ENCODE peak calls at places on chromosomes 1 and 21, in four cellular contexts. One of them, this sample, is unnamed.

GRCh38 chr1:239810071-239810481 is 281.6 kb upstream of the FMN2 start:
- DNase-seq in NCI-H1105 treated with DMSO at 0.1 percent for 48 hours: no peak
- DNase-seq in activated T-cell treated with anti-CD3 and anti-CD28 coated beads, Interleukin-2, amount 50 U/mL, for 24 hours: no peak
- DNase-seq in GM12891: no peak
- DNase-seq in this sample: no peak

GRCh38 chr1:224300346-224300745 is 29.6 kb downstream of the NVL start:
- DNase-seq in NCI-H1105 treated with DMSO at 0.1 percent for 48 hours: no peak
- DNase-seq in activated T-cell treated with anti-CD3 and anti-CD28 coated beads, Interleukin-2, amount 50 U/mL, for 24 hours: no peak
- DNase-seq in GM12891: no peak
- DNase-seq in this sample: no peak

GRCh38 chr1:205013683-205014367 is 29.2 kb upstream of the CNTN2 start:
- DNase-seq in NCI-H1105 treated with DMSO at 0.1 percent for 48 hours: peak
- DNase-seq in activated T-cell treated with anti-CD3 and anti-CD28 coated beads, Interleukin-2, amount 50 U/mL, for 24 hours: no peak
- DNase-seq in GM12891: no peak
- DNase-seq in this sample: no peak

GRCh38 chr1:30447080-30447479 is 276.3 kb downstream of the MATN1 start:
- DNase-seq in NCI-H1105 treated with DMSO at 0.1 percent for 48 hours: no peak
- DNase-seq in activated T-cell treated with anti-CD3 and anti-CD28 coated beads, Interleukin-2, amount 50 U/mL, for 24 hours: no peak
- DNase-seq in GM12891: no peak
- DNase-seq in this sample: no peak

GRCh38 chr1:15541231-15541792 is 14.7 kb downstream of the DNAJC16 start:
- DNase-seq in NCI-H1105 treated with DMSO at 0.1 percent for 48 hours: no peak
- DNase-seq in activated T-cell treated with anti-CD3 and anti-CD28 coated beads, Interleukin-2, amount 50 U/mL, for 24 hours: no peak
- DNase-seq in GM12891: no peak
- DNase-seq in this sample: no peak

GRCh38 chr1:105087496-105087895 is 1337.8 kb downstream of the AMY1C start:
- DNase-seq in NCI-H1105 treated with DMSO at 0.1 percent for 48 hours: no peak
- DNase-seq in activated T-cell treated with anti-CD3 and anti-CD28 coated beads, Interleukin-2, amount 50 U/mL, for 24 hours: no peak
- DNase-seq in GM12891: no peak
- DNase-seq in this sample: no peak

GRCh38 chr1:3672231-3672970 is 20.1 kb downstream of the TP73 start:
- DNase-seq in NCI-H1105 treated with DMSO at 0.1 percent for 48 hours: no peak
- DNase-seq in activated T-cell treated with anti-CD3 and anti-CD28 coated beads, Interleukin-2, amount 50 U/mL, for 24 hours: no peak
- DNase-seq in GM12891: no peak
- DNase-seq in this sample: no peak

GRCh38 chr1:56297948-56298347 is 281.4 kb downstream of the PLPP3 start:
- DNase-seq in NCI-H1105 treated with DMSO at 0.1 percent for 48 hours: no peak
- DNase-seq in activated T-cell treated with anti-CD3 and anti-CD28 coated beads, Interleukin-2, amount 50 U/mL, for 24 hours: no peak
- DNase-seq in GM12891: no peak
- DNase-seq in this sample: no peak

GRCh38 chr1:183027791-183028190 is 4.6 kb downstream of the LAMC1 start:
- DNase-seq in NCI-H1105 treated with DMSO at 0.1 percent for 48 hours: no peak
- DNase-seq in activated T-cell treated with anti-CD3 and anti-CD28 coated beads, Interleukin-2, amount 50 U/mL, for 24 hours: no peak
- DNase-seq in GM12891: no peak
- DNase-seq in this sample: no peak

GRCh38 chr1:7562729-7563605 is 208.1 kb upstream of the VAMP3 start:
- DNase-seq in NCI-H1105 treated with DMSO at 0.1 percent for 48 hours: no peak
- DNase-seq in activated T-cell treated with anti-CD3 and anti-CD28 coated beads, Interleukin-2, amount 50 U/mL, for 24 hours: no peak
- DNase-seq in GM12891: no peak
- DNase-seq in this sample: no peak

GRCh38 chr1:46342084-46342656 is 1.6 kb downstream of the NSUN4 start:
- DNase-seq in NCI-H1105 treated with DMSO at 0.1 percent for 48 hours: no peak
- DNase-seq in activated T-cell treated with anti-CD3 and anti-CD28 coated beads, Interleukin-2, amount 50 U/mL, for 24 hours: no peak
- DNase-seq in GM12891: peak
- DNase-seq in this sample: no peak

GRCh38 chr1:23460519-23460918 is 23.5 kb downstream of the ASAP3 start:
- DNase-seq in NCI-H1105 treated with DMSO at 0.1 percent for 48 hours: no peak
- DNase-seq in activated T-cell treated with anti-CD3 and anti-CD28 coated beads, Interleukin-2, amount 50 U/mL, for 24 hours: no peak
- DNase-seq in GM12891: no peak
- DNase-seq in this sample: no peak

GRCh38 chr1:31592132-31592531 is 15.8 kb downstream of the TINAGL1 start:
- DNase-seq in NCI-H1105 treated with DMSO at 0.1 percent for 48 hours: no peak
- DNase-seq in activated T-cell treated with anti-CD3 and anti-CD28 coated beads, Interleukin-2, amount 50 U/mL, for 24 hours: no peak
- DNase-seq in GM12891: no peak
- DNase-seq in this sample: no peak

GRCh38 chr1:112325504-112325903 is 70.5 kb upstream of the CTTNBP2NL start:
- DNase-seq in NCI-H1105 treated with DMSO at 0.1 percent for 48 hours: no peak
- DNase-seq in activated T-cell treated with anti-CD3 and anti-CD28 coated beads, Interleukin-2, amount 50 U/mL, for 24 hours: no peak
- DNase-seq in GM12891: no peak
- DNase-seq in this sample: no peak

GRCh38 chr1:167763525-167764220 is 41.9 kb downstream of the MPZL1 start:
- DNase-seq in NCI-H1105 treated with DMSO at 0.1 percent for 48 hours: no peak
- DNase-seq in activated T-cell treated with anti-CD3 and anti-CD28 coated beads, Interleukin-2, amount 50 U/mL, for 24 hours: no peak
- DNase-seq in GM12891: no peak
- DNase-seq in this sample: no peak

GRCh38 chr1:245773344-245773743 is 618.6 kb downstream of the KIF26B start:
- DNase-seq in NCI-H1105 treated with DMSO at 0.1 percent for 48 hours: no peak
- DNase-seq in activated T-cell treated with anti-CD3 and anti-CD28 coated beads, Interleukin-2, amount 50 U/mL, for 24 hours: no peak
- DNase-seq in GM12891: no peak
- DNase-seq in this sample: no peak

GRCh38 chr1:69511426-69512192 is 56.1 kb upstream of the LRRC7 start:
- DNase-seq in NCI-H1105 treated with DMSO at 0.1 percent for 48 hours: no peak
- DNase-seq in activated T-cell treated with anti-CD3 and anti-CD28 coated beads, Interleukin-2, amount 50 U/mL, for 24 hours: no peak
- DNase-seq in GM12891: no peak
- DNase-seq in this sample: no peak

GRCh38 chr1:226633541-226634155 is 85.1 kb downstream of the STUM start:
- DNase-seq in NCI-H1105 treated with DMSO at 0.1 percent for 48 hours: no peak
- DNase-seq in activated T-cell treated with anti-CD3 and anti-CD28 coated beads, Interleukin-2, amount 50 U/mL, for 24 hours: no peak
- DNase-seq in GM12891: no peak
- DNase-seq in this sample: no peak

GRCh38 chr1:1703796-1704195 is 11.2 kb upstream of the SLC35E2B start:
- DNase-seq in NCI-H1105 treated with DMSO at 0.1 percent for 48 hours: no peak
- DNase-seq in activated T-cell treated with anti-CD3 and anti-CD28 coated beads, Interleukin-2, amount 50 U/mL, for 24 hours: peak
- DNase-seq in GM12891: no peak
- DNase-seq in this sample: no peak

GRCh38 chr1:19776287-19776686 is 23.4 kb downstream of the TMCO4 start:
- DNase-seq in NCI-H1105 treated with DMSO at 0.1 percent for 48 hours: no peak
- DNase-seq in activated T-cell treated with anti-CD3 and anti-CD28 coated beads, Interleukin-2, amount 50 U/mL, for 24 hours: no peak
- DNase-seq in GM12891: no peak
- DNase-seq in this sample: no peak

GRCh38 chr1:202189012-202189790 is 4.4 kb upstream of the LGR6 start:
- DNase-seq in NCI-H1105 treated with DMSO at 0.1 percent for 48 hours: peak
- DNase-seq in activated T-cell treated with anti-CD3 and anti-CD28 coated beads, Interleukin-2, amount 50 U/mL, for 24 hours: peak
- DNase-seq in GM12891: peak
- DNase-seq in this sample: peak

GRCh38 chr21:34796518-34797201 is 127.9 kb downstream of the CLIC6 start:
- DNase-seq in NCI-H1105 treated with DMSO at 0.1 percent for 48 hours: no peak
- DNase-seq in activated T-cell treated with anti-CD3 and anti-CD28 coated beads, Interleukin-2, amount 50 U/mL, for 24 hours: no peak
- DNase-seq in GM12891: no peak
- DNase-seq in this sample: no peak

GRCh38 chr21:14602418-14602987 is 56.4 kb upstream of the SAMSN1 start:
- DNase-seq in NCI-H1105 treated with DMSO at 0.1 percent for 48 hours: no peak
- DNase-seq in activated T-cell treated with anti-CD3 and anti-CD28 coated beads, Interleukin-2, amount 50 U/mL, for 24 hours: no peak
- DNase-seq in GM12891: no peak
- DNase-seq in this sample: no peak

GRCh38 chr1:189313488-189313887 is 1164.2 kb downstream of the BRINP3 start:
- DNase-seq in NCI-H1105 treated with DMSO at 0.1 percent for 48 hours: no peak
- DNase-seq in activated T-cell treated with anti-CD3 and anti-CD28 coated beads, Interleukin-2, amount 50 U/mL, for 24 hours: no peak
- DNase-seq in GM12891: no peak
- DNase-seq in this sample: no peak

GRCh38 chr1:226580625-226581270 is 32.2 kb downstream of the STUM start:
- DNase-seq in NCI-H1105 treated with DMSO at 0.1 percent for 48 hours: no peak
- DNase-seq in activated T-cell treated with anti-CD3 and anti-CD28 coated beads, Interleukin-2, amount 50 U/mL, for 24 hours: no peak
- DNase-seq in GM12891: no peak
- DNase-seq in this sample: no peak

GRCh38 chr1:192826791-192827477 is 18.1 kb downstream of the RGS2 start:
- DNase-seq in NCI-H1105 treated with DMSO at 0.1 percent for 48 hours: no peak
- DNase-seq in activated T-cell treated with anti-CD3 and anti-CD28 coated beads, Interleukin-2, amount 50 U/mL, for 24 hours: no peak
- DNase-seq in GM12891: no peak
- DNase-seq in this sample: no peak

GRCh38 chr1:23521588-23521987 is 9.4 kb downstream of the E2F2 start:
- DNase-seq in NCI-H1105 treated with DMSO at 0.1 percent for 48 hours: no peak
- DNase-seq in activated T-cell treated with anti-CD3 and anti-CD28 coated beads, Interleukin-2, amount 50 U/mL, for 24 hours: no peak
- DNase-seq in GM12891: no peak
- DNase-seq in this sample: no peak

GRCh38 chr1:18541046-18541795 is 60.5 kb downstream of the KLHDC7A start:
- DNase-seq in NCI-H1105 treated with DMSO at 0.1 percent for 48 hours: no peak
- DNase-seq in activated T-cell treated with anti-CD3 and anti-CD28 coated beads, Interleukin-2, amount 50 U/mL, for 24 hours: no peak
- DNase-seq in GM12891: no peak
- DNase-seq in this sample: no peak

GRCh38 chr1:183871142-183871541 is 66.2 kb downstream of the RGL1 start:
- DNase-seq in NCI-H1105 treated with DMSO at 0.1 percent for 48 hours: no peak
- DNase-seq in activated T-cell treated with anti-CD3 and anti-CD28 coated beads, Interleukin-2, amount 50 U/mL, for 24 hours: no peak
- DNase-seq in GM12891: no peak
- DNase-seq in this sample: no peak

GRCh38 chr1:108601708-108602410 is 42.0 kb downstream of the EEIG2 start:
- DNase-seq in NCI-H1105 treated with DMSO at 0.1 percent for 48 hours: no peak
- DNase-seq in activated T-cell treated with anti-CD3 and anti-CD28 coated beads, Interleukin-2, amount 50 U/mL, for 24 hours: no peak
- DNase-seq in GM12891: no peak
- DNase-seq in this sample: no peak

GRCh38 chr1:201714542-201715276 is 114.2 kb upstream of the IPO9 start:
- DNase-seq in NCI-H1105 treated with DMSO at 0.1 percent for 48 hours: no peak
- DNase-seq in activated T-cell treated with anti-CD3 and anti-CD28 coated beads, Interleukin-2, amount 50 U/mL, for 24 hours: no peak
- DNase-seq in GM12891: no peak
- DNase-seq in this sample: peak

GRCh38 chr21:20971296-20971921 is 26.8 kb upstream of the NCAM2 start:
- DNase-seq in NCI-H1105 treated with DMSO at 0.1 percent for 48 hours: peak
- DNase-seq in activated T-cell treated with anti-CD3 and anti-CD28 coated beads, Interleukin-2, amount 50 U/mL, for 24 hours: no peak
- DNase-seq in GM12891: peak
- DNase-seq in this sample: no peak

GRCh38 chr1:109624215-109625010 is 4.8 kb downstream of the AMPD2 start:
- DNase-seq in NCI-H1105 treated with DMSO at 0.1 percent for 48 hours: no peak
- DNase-seq in activated T-cell treated with anti-CD3 and anti-CD28 coated beads, Interleukin-2, amount 50 U/mL, for 24 hours: no peak
- DNase-seq in GM12891: no peak
- DNase-seq in this sample: no peak

GRCh38 chr1:44553771-44554170 is 120.5 kb downstream of the TMEM53 start:
- DNase-seq in NCI-H1105 treated with DMSO at 0.1 percent for 48 hours: no peak
- DNase-seq in activated T-cell treated with anti-CD3 and anti-CD28 coated beads, Interleukin-2, amount 50 U/mL, for 24 hours: no peak
- DNase-seq in GM12891: no peak
- DNase-seq in this sample: no peak

GRCh38 chr1:150152772-150153461 is 3.2 kb downstream of the PLEKHO1 start:
- DNase-seq in NCI-H1105 treated with DMSO at 0.1 percent for 48 hours: no peak
- DNase-seq in activated T-cell treated with anti-CD3 and anti-CD28 coated beads, Interleukin-2, amount 50 U/mL, for 24 hours: no peak
- DNase-seq in GM12891: no peak
- DNase-seq in this sample: no peak

This sample was measured in GOT3.